ENCODE peak calls at places on chromosomes 13 and 19, in ten cellular contexts. E is GM23248; X is ovary; P is neural progenitor cell; U is fibroblast of lung; I is cardiac muscle cell; W is vagina; Z is endothelial cell of umbilical vein; Y is effector memory CD4-positive, alpha-beta T cell; L is thoracic aorta. T is an unnamed sample.

GRCh38 chr13:42101821-42102580 is 53.6 kb downstream of the DGKH start:
- DNase-seq in E (no peak), X (no peak), P (no peak), U (peak; percentile 7), I (peak; percentile 13), W (no peak), Z (peak; percentile 47), Y (no peak), L (no peak), T (no peak)

GRCh38 chr13:25688524-25688923 is 316.8 kb downstream of the ATP8A2 start:
- DNase-seq in E (no peak), X (no peak), P (no peak), U (no peak), I (no peak), W (no peak), Z (no peak), Y (no peak), L (no peak), T (no peak)

GRCh38 chr19:11479090-11479469 is 1.8 kb downstream of the ELAVL3 start:
- DNase-seq in E (no peak), X (no peak), P (no peak), U (no peak), I (no peak), W (no peak), Z (no peak), Y (no peak), L (no peak), T (no peak)

GRCh38 chr19:18118420-18119242 is 21.1 kb downstream of the MAST3 start:
- DNase-seq in E (peak; percentile 41), X (no peak), P (no peak), U (peak; percentile 17), I (no peak), W (no peak), Z (no peak), Y (no peak), L (no peak), T (no peak)

GRCh38 chr13:32409561-32410440 is 18.1 kb downstream of the N4BP2L1 start:
- DNase-seq in E (no peak), X (peak; percentile 70), P (peak; percentile 60), U (peak; percentile 79), I (peak; percentile 91), W (no peak), Z (peak; percentile 11), Y (no peak), L (no peak), T (no peak)

GRCh38 chr19:5292453-5292842 is 48.2 kb downstream of the PTPRS start:
- DNase-seq in E (peak; percentile 67), X (no peak), P (no peak), U (no peak), I (no peak), W (no peak), Z (no peak), Y (no peak), L (no peak), T (no peak)

GRCh38 chr13:44437356-44438233 is 64.0 kb downstream of the SERP2 start:
- DNase-seq in E (peak; percentile 64), X (no peak), P (peak; percentile 47), U (peak; percentile 34), I (peak; percentile 57), W (no peak), Z (peak; percentile 70), Y (no peak), L (no peak), T (peak; percentile 55)

GRCh38 chr13:39123578-39123977 is 85.3 kb downstream of the NHLRC3 start:
- DNase-seq in E (no peak), X (no peak), P (no peak), U (no peak), I (no peak), W (no peak), Z (no peak), Y (no peak), L (no peak), T (no peak)

GRCh38 chr13:67107973-67108372 is 122.2 kb downstream of the PCDH9 start:
- DNase-seq in E (no peak), X (no peak), P (no peak), U (no peak), I (no peak), W (no peak), Z (no peak), Y (no peak), L (no peak), T (no peak)

GRCh38 chr13:113005076-113005865 is 36.3 kb downstream of the MCF2L start:
- DNase-seq in E (no peak), X (no peak), P (no peak), U (no peak), I (no peak), W (no peak), Z (no peak), Y (no peak), L (no peak), T (no peak)

GRCh38 chr19:55962186-55962585 is 14.6 kb downstream of the NLRP8 start:
- DNase-seq in E (no peak), X (no peak), P (no peak), U (no peak), I (no peak), W (no peak), Z (no peak), Y (no peak), L (no peak), T (no peak)

GRCh38 chr13:41145136-41145908 is 12.7 kb upstream of the KBTBD6 start:
- DNase-seq in E (peak; percentile 48), X (no peak), P (no peak), U (peak; percentile 35), I (peak; percentile 27), W (no peak), Z (no peak), Y (no peak), L (no peak), T (no peak)

GRCh38 chr13:21063031-21063430 is 1.6 kb upstream of the LATS2 start:
- DNase-seq in E (no peak), X (no peak), P (no peak), U (no peak), I (no peak), W (no peak), Z (no peak), Y (no peak), L (no peak), T (no peak)

GRCh38 chr13:76378767-76379166 is 507.4 kb downstream of the KCTD12 start:
- DNase-seq in E (no peak), X (no peak), P (no peak), U (no peak), I (no peak), W (no peak), Z (no peak), Y (no peak), L (no peak), T (no peak)

GRCh38 chr13:27662738-27663470 is 41.2 kb downstream of the POLR1D start:
- DNase-seq in E (no peak), X (no peak), P (no peak), U (no peak), I (no peak), W (no peak), Z (no peak), Y (no peak), L (no peak), T (no peak)

GRCh38 chr19:9155591-9155990 is 15.4 kb downstream of the ZNF317 start:
- DNase-seq in E (no peak), X (no peak), P (no peak), U (no peak), I (no peak), W (no peak), Z (no peak), Y (no peak), L (no peak), T (no peak)

GRCh38 chr19:16654151-16654550 is 5.8 kb downstream of the SMIM7 start:
- DNase-seq in E (no peak), X (no peak), P (no peak), U (no peak), I (peak; percentile 6), W (no peak), Z (no peak), Y (no peak), L (no peak), T (no peak)

GRCh38 chr13:114108894-114109293 is 23.5 kb downstream of the RASA3 start:
- DNase-seq in E (no peak), X (peak; percentile 15), P (no peak), U (no peak), I (no peak), W (no peak), Z (no peak), Y (no peak), L (no peak), T (peak; percentile 45)

GRCh38 chr19:45376045-45376724 is 5.8 kb upstream of the ERCC2 start:
- DNase-seq in E (peak; percentile 88), X (no peak), P (peak; percentile 85), U (peak; percentile 96), I (peak; percentile 99), W (no peak), Z (peak; percentile 85), Y (no peak), L (no peak), T (no peak)

DNA sequence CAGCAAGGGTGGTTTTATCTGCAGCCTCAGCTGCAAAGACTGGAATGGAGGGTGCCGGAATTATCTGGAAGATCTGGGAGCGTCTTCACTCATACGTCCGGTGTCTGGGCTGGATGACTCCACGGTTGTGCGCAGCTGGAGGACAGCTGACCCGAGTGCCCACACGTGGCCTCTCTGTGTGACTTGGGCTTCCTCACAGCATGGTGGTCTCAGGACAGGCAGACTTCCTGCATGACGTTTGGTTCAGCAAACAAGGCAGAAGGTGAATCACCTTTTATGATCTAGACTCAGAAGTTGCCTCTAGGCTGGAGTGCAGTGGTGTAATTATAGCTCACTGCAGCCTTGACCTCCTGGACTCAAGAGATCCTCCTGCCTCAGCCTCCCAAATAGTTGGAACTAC is 33.2 kb downstream of the CACNG6 start:
- DNase-seq in E (no peak), X (no peak), P (no peak), U (no peak), I (no peak), W (no peak), Z (no peak), Y (no peak), L (no peak), T (no peak)
- H3K4me1 ChIP-seq in E (peaks cover 9% of the 10 kb centered on the region), X (no peaks in the 10 kb centered on the region), P (no peaks in the 10 kb centered on the region), U (no peaks in the 10 kb centered on the region), I (peaks cover 4% of the 10 kb centered on the region), W (no peaks in the 10 kb centered on the region), Z (peaks cover 18% of the 10 kb centered on the region), Y (no peaks in the 10 kb centered on the region), L (no peaks in the 10 kb centered on the region), T (no peaks in the 10 kb centered on the region)

GRCh38 chr19:35011737-35012682 is 11.9 kb downstream of the GRAMD1A start:
- DNase-seq in E (no peak), X (no peak), P (no peak), U (no peak), I (no peak), W (no peak), Z (no peak), Y (no peak), L (no peak), T (peak; percentile 69)
- H3K27ac ChIP-seq in E (no peak overlapping the region), X (no peak overlapping the region), P (no peak overlapping the region), U (no peak overlapping the region), I (peak overlapping the region; percentile 10), W (peak overlapping the region; percentile 21), Z (no peak overlapping the region), Y (peak overlapping the region; percentile 66), L (no peak overlapping the region), T (peak overlapping the region; percentile 61)

GRCh38 chr19:39325778-39326680 is 5.4 kb upstream of the LRFN1 start:
- DNase-seq in E (peak; percentile 23), X (no peak), P (no peak), U (no peak), I (no peak), W (no peak), Z (no peak), Y (no peak), L (no peak), T (no peak)
- H3K4me1 ChIP-seq in E (no peaks in the 10 kb centered on the region), X (peaks cover 1% of the 10 kb centered on the region), P (peaks cover 4% of the 10 kb centered on the region), U (no peaks in the 10 kb centered on the region), I (no peaks in the 10 kb centered on the region), W (peaks cover 4% of the 10 kb centered on the region), Z (no peaks in the 10 kb centered on the region), Y (peaks cover 9% of the 10 kb centered on the region), L (no peaks in the 10 kb centered on the region), T (peaks cover 33% of the 10 kb centered on the region)

GRCh38 chr13:29884671-29885424 is 34.4 kb upstream of the UBL3 start:
- DNase-seq in E (peak; percentile 33), X (no peak), P (peak; percentile 78), U (peak; percentile 70), I (peak; percentile 47), W (no peak), Z (no peak), Y (no peak), L (no peak), T (no peak)
- H3K27ac ChIP-seq in E (no peak overlapping the region), X (no peak overlapping the region), P (peak overlapping the region; percentile 90), U (no peak overlapping the region), I (no peak overlapping the region), W (no peak overlapping the region), Z (no peak overlapping the region), Y (no peak overlapping the region), L (no peak overlapping the region), T (no peak overlapping the region)

T was measured in CD8-positive, alpha-beta memory T cell.